ENCODE peak calls at places on chromosomes 5 and 9, in four cellular contexts. E, O, P and W are unnamed samples.

GRCh38 chr9:112890106-112891081 is at the start of gene SLC46A2:
- DNase-seq in P (peak), E (peak), O (no peak), W (no peak)

GRCh38 chr5:117326997-117327396 is 752.4 kb upstream of the SEMA6A start:
- DNase-seq in P (no peak), E (peak), O (no peak), W (no peak)

GRCh38 chr5:174311531-174312269 is 266.2 kb downstream of the NSG2 start:
- DNase-seq in P (peak), O (peak), E (peak), W (peak)

GRCh38 chr9:114364528-114365041 is 23.2 kb downstream of the AKNA start:
- DNase-seq in P (no peak), E (no peak), O (peak), W (peak)

GRCh38 chr9:114016629-114017423 is 61.3 kb downstream of the AMBP start:
- DNase-seq in P (no peak), O (no peak), E (no peak), W (no peak)

GRCh38 chr5:35092703-35093102 is 45.0 kb upstream of the AGXT2 start:
- DNase-seq in P (no peak), O (no peak), E (no peak), W (no peak)

GRCh38 chr5:133821311-133821741 is 147.1 kb downstream of the C5orf15 start:
- DNase-seq in P (no peak), O (no peak), E (no peak), W (no peak)

GRCh38 chr9:38284039-38284767 is 108.3 kb upstream of the ALDH1B1 start:
- DNase-seq in P (no peak), E (no peak), O (no peak), W (no peak)

GRCh38 chr9:129080312-129080607 is 651 bp upstream of the DOLPP1 start:
- DNase-seq in P (no peak), O (no peak), E (no peak), W (no peak)

GRCh38 chr5:57042524-57042931 is 90.6 kb upstream of the MIER3 start:
- DNase-seq in P (no peak), E (no peak), O (no peak), W (no peak)

GRCh38 chr5:6904822-6905221 is 191.6 kb downstream of the TENT4A start:
- DNase-seq in P (no peak), E (no peak), O (no peak), W (no peak)

GRCh38 chr9:125646222-125647100 is 60.5 kb downstream of the MAPKAP1 start:
- DNase-seq in O (no peak), E (no peak), P (peak), W (peak)

GRCh38 chr9:124590886-124591641 is 83.9 kb upstream of the NR5A1 start:
- DNase-seq in O (no peak), E (no peak), P (no peak), W (no peak)

GRCh38 chr9:124594215-124594614 is 87.0 kb upstream of the NR5A1 start:
- DNase-seq in P (no peak), O (no peak), E (no peak), W (no peak)

GRCh38 chr9:124595743-124596142 is 88.5 kb upstream of the NR5A1 start:
- DNase-seq in O (no peak), P (no peak), E (no peak), W (no peak)

GRCh38 chr9:124594673-124595072 is 87.5 kb upstream of the NR5A1 start:
- DNase-seq in O (no peak), E (peak), P (no peak), W (no peak)

GRCh38 chr9:124593080-124594058 is 86.2 kb upstream of the NR5A1 start:
- DNase-seq in P (no peak), E (peak), O (no peak), W (no peak)
- H3K4me3 ChIP-seq in P (no peak), E (peak), O (no peak), W (no peak)

GRCh38 chr5:168268949-168269943 is 22.2 kb upstream of the WWC1 start:
- DNase-seq in P (peak), E (peak), O (peak), W (peak)
- H3K27ac ChIP-seq in P (peak), E (no peak), O (no peak), W (no peak)

GRCh38 chr5:80957031-80957761 is 3.0 kb upstream of the RASGRF2 start:
- DNase-seq in O (peak), E (peak), P (no peak), W (no peak)
- TF ChIP-seq EZH2phosphoT487 in O (no peak), E (no peak), P (no peak), W (no peak)

GRCh38 chr5:139385061-139385889 is 2.2 kb upstream of the SLC23A1 start:
- DNase-seq in P (no peak), O (no peak), E (no peak), W (peak)
- H3K4me3 ChIP-seq in P (no peak), O (no peak), E (no peak), W (peak)

GRCh38 chr5:172776235-172776594 is 5.2 kb upstream of the DUSP1 start:
- DNase-seq in E (no peak), P (no peak), O (peak), W (no peak)
- H3K27ac ChIP-seq in E (no peak), P (no peak), O (peak), W (no peak)

DNA sequence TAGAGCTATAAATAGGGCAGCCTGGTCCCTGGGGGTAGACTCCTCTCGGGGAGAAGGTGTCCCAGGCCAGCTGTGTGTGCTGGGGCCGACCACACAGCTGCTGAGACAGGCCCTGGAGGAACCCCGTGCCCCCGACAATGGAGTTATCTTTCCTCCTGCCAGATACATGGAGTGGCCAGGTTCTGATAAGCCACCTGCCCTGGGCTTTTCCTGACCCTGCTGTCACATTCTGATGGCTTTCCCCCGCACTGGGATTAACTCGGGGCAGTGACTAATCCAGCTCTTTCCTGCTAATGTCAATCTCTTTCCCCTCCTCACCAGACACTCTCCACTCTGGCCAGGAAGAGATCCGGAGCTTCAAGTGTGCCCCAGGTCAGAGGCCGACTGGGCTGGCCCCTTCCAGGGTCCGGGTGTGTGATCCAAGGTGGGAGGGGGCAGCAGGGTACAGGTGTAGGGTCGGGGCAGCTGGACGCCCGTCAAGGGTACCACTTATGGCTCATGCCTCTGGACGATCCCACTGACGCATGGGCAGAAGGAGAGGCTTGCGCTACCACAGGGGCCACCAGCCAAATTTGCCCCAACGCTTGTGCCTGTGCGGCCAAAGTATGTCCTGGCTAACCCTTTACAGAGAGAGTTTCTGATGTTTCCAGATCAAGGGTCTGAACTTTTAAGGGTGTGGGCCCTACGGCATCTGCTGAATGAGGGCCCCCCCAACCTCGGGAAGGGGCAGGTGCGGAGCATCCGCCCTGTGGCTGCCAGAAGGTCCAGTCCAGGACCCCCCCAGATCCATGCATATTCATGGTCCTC is 20.6 kb upstream of the COL5A1 start:
- DNase-seq in O (no peak), P (no peak), E (no peak), W (no peak)
- TF ChIP-seq EZH2phosphoT487 in O (no peak), P (no peak), E (no peak), W (no peak)

GRCh38 chr5:1314564-1314982 is 19.7 kb upstream of the TERT start:
- DNase-seq in P (no peak), E (no peak), O (no peak), W (no peak)
- H3K4me3 ChIP-seq in P (no peak), E (no peak), O (no peak), W (peak)

GRCh38 chr9:115393976-115394775 is 276.2 kb upstream of the TNC start:
- DNase-seq in E (no peak), O (peak), P (no peak), W (no peak)

GRCh38 chr9:115398313-115398650 is 280.3 kb upstream of the TNC start:
- DNase-seq in E (no peak), O (no peak), P (no peak), W (no peak)

GRCh38 chr9:115397591-115398312 is 279.8 kb upstream of the TNC start:
- DNase-seq in P (no peak), E (peak), O (no peak), W (no peak)

GRCh38 chr9:115396071-115396529 is 278.1 kb upstream of the TNC start:
- DNase-seq in P (no peak), O (no peak), E (no peak), W (no peak)

GRCh38 chr9:115395511-115396021 is 277.6 kb upstream of the TNC start:
- DNase-seq in O (peak), E (no peak), P (no peak), W (no peak)
- H3K27ac ChIP-seq in O (peak), E (no peak), P (peak), W (no peak)

GRCh38 chr5:2797981-2798380 is 46.5 kb upstream of the IRX2 start:
- DNase-seq in O (peak), P (no peak), E (no peak), W (no peak)
- TF ChIP-seq EZH2phosphoT487 in O (no peak), P (no peak), E (no peak), W (no peak)